ENCODE peak calls at places on chromosome 22, in five cellular contexts. P is AG04450, K is fibroblast of villous mesenchyme, Y is heart right ventricle, M is PC-9. E is an unnamed sample.

GRCh38 chr22:19448076-19448607 is 631 bp upstream of the C22orf39 start:
- DNase-seq in K (peak), P (no peak), M (no peak), Y (peak), E (peak)

GRCh38 chr22:49877642-49878041 is 24.0 kb downstream of the ZBED4 start:
- DNase-seq in K (no peak), M (no peak), Y (no peak), P (no peak), E (no peak)

GRCh38 chr22:48490513-48491411 is 1336.9 kb downstream of the BRD1 start:
- DNase-seq in K (no peak), M (no peak), P (no peak), Y (no peak), E (no peak)

GRCh38 chr22:19062909-19063308 is 59.3 kb downstream of the DGCR2 start:
- DNase-seq in Y (no peak), K (no peak), P (no peak), M (no peak), E (no peak)

GRCh38 chr22:19628038-19628776 is 86.1 kb upstream of the SEPTIN5 start:
- DNase-seq in K (no peak), Y (no peak), P (no peak), M (no peak), E (no peak)

GRCh38 chr22:19472233-19472632 is 6.8 kb downstream of the UFD1 start:
- DNase-seq in Y (no peak), M (no peak), K (no peak), P (no peak), E (no peak)

GRCh38 chr22:46070722-46071450 is 79.4 kb upstream of the PPARA start:
- DNase-seq in P (no peak), M (no peak), K (peak), Y (no peak), E (peak)

GRCh38 chr22:43826142-43827093 is 14.3 kb upstream of the EFCAB6 start:
- DNase-seq in P (no peak), K (peak), Y (no peak), M (no peak), E (peak)

GRCh38 chr22:17258015-17258827 is 39.0 kb upstream of the ADA2 start:
- DNase-seq in Y (peak), P (no peak), K (no peak), M (peak), E (peak)

GRCh38 chr22:49188591-49188990 is 639.1 kb downstream of the BRD1 start:
- DNase-seq in M (no peak), P (no peak), Y (no peak), K (no peak), E (no peak)

GRCh38 chr22:29205260-29205597 is 467 bp upstream of the EMID1 start:
- DNase-seq in P (no peak), Y (no peak), M (no peak), K (no peak), E (no peak)
- H3K4me3 ChIP-seq in P (peak), Y (peak), M (peak), K (peak), E (peak)

GRCh38 chr22:27420186-27420816 is 381.3 kb downstream of the MN1 start:
- DNase-seq in K (no peak), M (no peak), Y (no peak), P (no peak), E (peak)

GRCh38 chr22:27418261-27418660 is 383.3 kb downstream of the MN1 start:
- DNase-seq in P (no peak), Y (no peak), M (no peak), K (no peak), E (no peak)

GRCh38 chr22:27419473-27419872 is 382.1 kb downstream of the MN1 start:
- DNase-seq in P (no peak), K (no peak), M (no peak), Y (no peak), E (no peak)

GRCh38 chr22:27413702-27414101 is 387.9 kb downstream of the MN1 start:
- DNase-seq in P (no peak), Y (no peak), M (no peak), K (no peak), E (no peak)

DNA sequence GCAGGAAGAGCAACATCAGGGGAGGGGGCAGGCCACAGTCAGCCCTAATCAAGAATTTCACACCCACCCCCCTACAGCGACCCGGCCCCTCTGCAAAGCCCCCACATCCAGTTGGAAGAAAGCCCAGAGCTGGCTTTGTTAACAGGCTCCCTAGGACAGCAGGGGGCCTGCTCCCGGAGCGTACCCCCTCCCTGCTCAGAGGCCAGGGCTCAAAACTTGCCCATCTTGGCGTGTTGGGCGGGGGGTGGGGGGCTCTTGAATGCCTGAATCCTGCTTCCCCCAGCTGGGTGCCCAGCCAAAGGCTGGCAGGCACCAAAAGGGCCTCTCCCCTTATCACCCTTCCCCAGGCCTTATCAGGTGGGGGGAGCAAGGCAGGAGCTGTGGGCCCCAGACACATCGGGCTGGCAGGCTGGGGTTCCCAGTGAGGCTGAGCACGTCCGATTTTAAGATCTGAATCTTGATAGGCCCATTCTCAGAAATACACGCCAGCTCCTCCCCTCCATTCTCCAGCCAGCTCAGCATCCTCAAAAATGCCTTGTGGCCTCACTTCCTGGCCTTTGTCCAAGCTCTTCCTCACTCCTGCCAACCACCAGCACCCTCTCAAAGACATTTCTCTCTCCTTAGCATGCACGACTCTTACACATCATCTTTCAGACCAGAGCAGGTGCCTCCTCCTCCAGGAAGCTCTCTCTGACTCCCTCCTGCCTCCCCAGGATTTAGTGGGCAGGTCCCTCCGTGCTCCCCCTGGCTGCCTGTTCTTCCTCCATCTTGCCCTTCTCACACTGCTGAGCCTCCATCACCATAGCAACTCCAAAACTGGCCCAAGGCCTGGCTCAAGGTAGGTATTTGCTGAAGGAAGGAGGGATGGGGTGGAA is 384.8 kb downstream of the MN1 start:
- DNase-seq in Y (no peak), K (peak), M (peak), P (peak), E (peak)
- TF ChIP-seq CTCF in Y (no peak), K (no peak), M (no peak), P (peak), E (peak)

GRCh38 chr22:35398574-35398973 is 1.4 kb upstream of the MCM5 start:
- DNase-seq in K (no peak), P (no peak), M (no peak), Y (no peak), E (no peak)
- H3K4me3 ChIP-seq in K (no peak), P (no peak), M (peak), Y (no peak), E (no peak)

GRCh38 chr22:23158516-23159286 is 13.4 kb downstream of the RAB36 start:
- DNase-seq in K (no peak), P (no peak), Y (no peak), M (no peak), E (no peak)
- TF ChIP-seq CTCF in K (no peak), P (no peak), Y (no peak), M (no peak), E (no peak)

GRCh38 chr22:25281675-25282345 is 62.4 kb downstream of the CRYBB2 start:
- DNase-seq in P (no peak), K (no peak), M (no peak), Y (no peak), E (no peak)

GRCh38 chr22:25282346-25282670 is 62.9 kb downstream of the CRYBB2 start:
- DNase-seq in K (no peak), Y (no peak), P (no peak), M (no peak), E (no peak)

GRCh38 chr22:25282671-25283561 is 63.5 kb downstream of the CRYBB2 start:
- DNase-seq in Y (no peak), K (no peak), P (no peak), M (no peak), E (no peak)
- H3K4me3 ChIP-seq in Y (no peak), K (no peak), P (no peak), M (no peak), E (no peak)

GRCh38 chr22:35739642-35740041 is 22.0 kb downstream of the APOL5 start:
- DNase-seq in M (no peak), P (no peak), Y (no peak), K (no peak), E (no peak)
- TF ChIP-seq CTCF in M (peak), P (peak), Y (no peak), K (no peak), E (peak)

GRCh38 chr22:28884754-28885375 is 1.5 kb downstream of the ZNRF3 start:
- DNase-seq in Y (no peak), P (no peak), M (no peak), K (no peak), E (no peak)
- H3K4me3 ChIP-seq in Y (peak), P (peak), M (peak), K (peak), E (peak)

E was measured in choroid plexus epithelial cell.